ENCODE peak calls at places on chromosome X, in ten cellular contexts. E, A, Y, F, Q, D, N, U, G and K are unnamed samples.
A peak's percentile ranks its signal among the peaks of the same experiment; 100 is the strongest.

GRCh38 chrX:6449946-6450345 is 85.0 kb downstream of the VCX3A start:
- DNase-seq in G (no peak), D (no peak), Q (no peak), E (no peak), N (no peak), A (no peak), F (no peak), U (no peak), Y (no peak), K (no peak)

GRCh38 chrX:24276011-24276410 is 37.9 kb downstream of the SUPT20HL2 start:
- DNase-seq in F (no peak), U (no peak), N (no peak), D (no peak), G (no peak), A (no peak), E (no peak), Q (no peak), Y (no peak), K (no peak)

GRCh38 chrX:87064522-87064921 is 453.1 kb upstream of the KLHL4 start:
- DNase-seq in A (no peak), E (no peak), U (no peak), Q (no peak), N (no peak), D (no peak), Y (no peak), G (no peak), F (no peak), K (no peak)

GRCh38 chrX:115940348-115940747 is 230.2 kb upstream of the AGTR2 start:
- DNase-seq in Y (no peak), E (no peak), G (no peak), U (no peak), Q (no peak), N (no peak), F (no peak), A (no peak), D (no peak), K (no peak)

GRCh38 chrX:12956704-12957541 is 18.0 kb upstream of the TMSB4X start:
- DNase-seq in D (no peak), A (no peak), Q (no peak), F (peak; percentile 20), U (no peak), N (no peak), G (no peak), E (peak; percentile 56), Y (no peak), K (peak; percentile 59)

GRCh38 chrX:3250946-3251345 is 95.5 kb downstream of the MXRA5 start:
- DNase-seq in Q (no peak), F (no peak), D (no peak), E (no peak), G (no peak), A (no peak), U (no peak), N (no peak), Y (no peak), K (no peak)

GRCh38 chrX:19698125-19698524 is 182.8 kb upstream of the MAP3K15 start:
- DNase-seq in A (peak; percentile 43), U (no peak), Y (peak; percentile 9), Q (no peak), D (peak; percentile 52), E (no peak), N (no peak), G (peak; percentile 18), F (no peak), K (no peak)

GRCh38 chrX:38312436-38312835 is 14.9 kb downstream of the RPGR start:
- DNase-seq in E (no peak), A (no peak), N (no peak), F (peak; percentile 37), U (no peak), D (peak; percentile 58), G (no peak), Q (no peak), Y (no peak), K (no peak)

GRCh38 chrX:17779434-17779833 is 42.1 kb downstream of the SCML1 start:
- DNase-seq in F (no peak), A (no peak), Q (no peak), Y (no peak), G (no peak), E (no peak), D (no peak), N (no peak), U (no peak), K (no peak)

GRCh38 chrX:19912-20571 is 261.1 kb upstream of the PLCXD1 start:
- DNase-seq in F (no peak), A (no peak), Q (peak; percentile 26), G (no peak), E (no peak), D (no peak), U (no peak), N (no peak), Y (no peak), K (peak; percentile 5)

GRCh38 chrX:51795136-51795535 is 51.9 kb downstream of the GSPT2 start:
- DNase-seq in E (no peak), F (no peak), D (no peak), A (no peak), Q (no peak), N (no peak), Y (no peak), U (no peak), G (no peak), K (no peak)

GRCh38 chrX:30806187-30806728 is 82.8 kb downstream of the TAB3 start:
- DNase-seq in Y (no peak), A (no peak), D (no peak), U (no peak), Q (no peak), E (no peak), F (no peak), N (no peak), G (no peak), K (no peak)

GRCh38 chrX:71652405-71652804 is 14.9 kb upstream of the LOC101059915 start:
- DNase-seq in N (peak; percentile 52), U (peak; percentile 14), F (peak; percentile 13), Q (peak; percentile 41), Y (peak; percentile 11), A (peak; percentile 59), D (peak; percentile 21), G (no peak), E (peak; percentile 25), K (peak; percentile 47)

GRCh38 chrX:40172980-40173661 is 75.4 kb upstream of the BCOR start:
- DNase-seq in G (no peak), E (no peak), U (no peak), A (no peak), D (no peak), N (no peak), F (no peak), Y (no peak), Q (no peak), K (no peak)

GRCh38 chrX:47146121-47146935 is 1.3 kb downstream of the RBM10 start:
- DNase-seq in E (no peak), N (no peak), U (no peak), D (no peak), Y (no peak), Q (no peak), G (no peak), F (peak; percentile 11), A (no peak), K (no peak)